ENCODE peak calls at places on chromosomes 11 and 22, in nine cellular contexts. J is choroid plexus epithelial cell, P is glutamatergic neuron, Z is nephron progenitor cell, W is DND-41, E is GM06990, N is tibial artery, Q is osteocyte, H is activated B cell treated with CpG ODN at 0.5 μM for 24 hours. C is an unnamed sample.

GRCh38 chr11:46918087-46918751 is at the start of gene LRP4:
- DNase-seq in J (no peak), P (peak; percentile 48), Z (peak; percentile 86), W (peak; percentile 51), E (no peak), N (no peak), Q (no peak), H (peak; percentile 72), C (no peak)

GRCh38 chr11:10937416-10937815 is 79.6 kb upstream of the ZBED5 start:
- DNase-seq in J (no peak), P (no peak), Z (no peak), W (no peak), E (no peak), N (no peak), Q (no peak), H (no peak), C (no peak)

GRCh38 chr22:47190957-47191323 is 428.5 kb downstream of the TBC1D22A start:
- DNase-seq in J (no peak), P (no peak), Z (no peak), W (no peak), E (no peak), N (peak; percentile 13), Q (peak; percentile 49), H (peak; percentile 7), C (no peak)

GRCh38 chr22:26053737-26054316 is 115.4 kb upstream of the SEZ6L start:
- DNase-seq in J (no peak), P (no peak), Z (no peak), W (no peak), E (no peak), N (no peak), Q (no peak), H (no peak), C (no peak)

GRCh38 chr22:29719894-29720645 is at the start of gene CABP7:
- DNase-seq in J (no peak), P (peak; percentile 45), Z (peak; percentile 47), W (no peak), E (no peak), N (no peak), Q (no peak), H (no peak), C (no peak)

GRCh38 chr11:12053606-12054361 is 45.4 kb upstream of the DKK3 start:
- DNase-seq in J (peak; percentile 65), P (no peak), Z (no peak), W (no peak), E (no peak), N (peak; percentile 60), Q (peak; percentile 54), H (no peak), C (no peak)

GRCh38 chr22:27670701-27671412 is 130.7 kb downstream of the MN1 start:
- DNase-seq in J (no peak), P (peak; percentile 35), Z (peak; percentile 86), W (no peak), E (no peak), N (no peak), Q (no peak), H (no peak), C (no peak)

GRCh38 chr22:25880524-25880923 is 138.5 kb downstream of the MYO18B start:
- DNase-seq in J (no peak), P (no peak), Z (no peak), W (no peak), E (no peak), N (no peak), Q (no peak), H (no peak), C (no peak)

GRCh38 chr11:7688238-7688826 is 15.0 kb upstream of the CYB5R2 start:
- DNase-seq in J (peak; percentile 63), P (no peak), Z (peak; percentile 24), W (peak; percentile 16), E (no peak), N (no peak), Q (no peak), H (no peak), C (no peak)

GRCh38 chr22:27776410-27776958 is 25.1 kb downstream of the MN1 start:
- DNase-seq in J (no peak), P (no peak), Z (no peak), W (no peak), E (no peak), N (no peak), Q (no peak), H (no peak), C (no peak)

GRCh38 chr11:101442936-101443521 is 140.8 kb downstream of the TRPC6 start:
- DNase-seq in J (no peak), P (no peak), Z (no peak), W (no peak), E (no peak), N (no peak), Q (no peak), H (no peak), C (no peak)

GRCh38 chr22:35735622-35736021 is 17.9 kb downstream of the APOL5 start:
- DNase-seq in J (no peak), P (no peak), Z (no peak), W (no peak), E (no peak), N (no peak), Q (peak; percentile 51), H (no peak), C (no peak)

DNA sequence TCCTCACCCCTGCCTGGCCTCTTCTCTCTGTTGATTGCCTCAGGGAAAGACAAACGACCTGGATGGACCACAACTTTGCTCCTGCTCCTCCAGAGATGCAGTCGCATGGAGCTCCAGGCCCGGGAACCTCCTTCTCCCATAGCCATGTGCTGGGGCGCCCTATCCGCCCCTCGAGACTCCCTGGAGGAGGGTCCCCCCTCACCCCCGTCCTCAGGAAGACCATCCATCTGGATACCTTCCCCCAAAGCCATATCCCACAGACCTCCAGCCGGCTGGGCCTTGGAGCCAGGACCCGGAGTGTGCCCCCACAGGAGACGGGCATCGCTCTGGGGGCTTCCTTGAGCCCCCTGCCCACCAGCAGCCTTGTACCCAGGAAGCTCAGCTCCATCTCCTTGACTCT is 2.2 kb downstream of the SEPTIN3 start:
- DNase-seq in J (no peak), P (no peak), Z (no peak), W (no peak), E (no peak), N (no peak), Q (no peak), H (no peak), C (no peak)
- TF ChIP-seq CTCF in J (no peak), P (no peak), Z (no peak), W (no peak), E (no peak), N (no peak), Q (no peak), H (no peak), C (no peak)

DNA sequence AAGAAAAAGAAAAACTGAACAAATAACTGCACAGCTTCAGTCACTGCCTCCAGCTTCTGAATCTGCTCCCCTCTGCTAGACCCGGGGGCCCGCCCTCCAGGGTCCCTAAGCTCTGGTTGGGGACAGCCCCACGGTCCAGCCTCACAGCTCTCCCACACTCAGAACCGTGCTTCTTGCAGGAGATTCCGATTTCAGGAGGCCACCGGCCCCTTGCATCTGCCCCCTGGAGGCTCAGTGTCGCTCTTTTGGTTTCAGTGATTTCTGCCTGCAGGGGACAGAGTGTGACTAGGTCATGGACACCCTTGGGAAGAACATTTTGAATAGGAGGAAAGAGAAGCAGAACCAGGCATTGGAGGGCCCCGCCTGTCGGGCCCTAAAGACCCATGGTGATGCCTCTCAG is 23.1 kb upstream of the RPS3 start:
- DNase-seq in J (no peak), P (no peak), Z (no peak), W (no peak), E (no peak), N (no peak), Q (no peak), H (no peak), C (no peak)
- TF ChIP-seq CTCF in J (peak; percentile 38), P (no peak), Z (no peak), W (peak; percentile 35), E (peak; percentile 7), N (no peak), Q (peak; percentile 17), H (no peak), C (no peak)

GRCh38 chr22:23240639-23241389 is 60.5 kb downstream of the BCR start:
- DNase-seq in J (no peak), P (no peak), Z (no peak), W (no peak), E (no peak), N (no peak), Q (no peak), H (no peak), C (no peak)
- TF ChIP-seq CTCF in J (peak; percentile 43), P (no peak), Z (no peak), W (peak; percentile 58), E (peak; percentile 26), N (peak; percentile 17), Q (peak; percentile 41), H (no peak), C (peak; percentile 36)

DNA sequence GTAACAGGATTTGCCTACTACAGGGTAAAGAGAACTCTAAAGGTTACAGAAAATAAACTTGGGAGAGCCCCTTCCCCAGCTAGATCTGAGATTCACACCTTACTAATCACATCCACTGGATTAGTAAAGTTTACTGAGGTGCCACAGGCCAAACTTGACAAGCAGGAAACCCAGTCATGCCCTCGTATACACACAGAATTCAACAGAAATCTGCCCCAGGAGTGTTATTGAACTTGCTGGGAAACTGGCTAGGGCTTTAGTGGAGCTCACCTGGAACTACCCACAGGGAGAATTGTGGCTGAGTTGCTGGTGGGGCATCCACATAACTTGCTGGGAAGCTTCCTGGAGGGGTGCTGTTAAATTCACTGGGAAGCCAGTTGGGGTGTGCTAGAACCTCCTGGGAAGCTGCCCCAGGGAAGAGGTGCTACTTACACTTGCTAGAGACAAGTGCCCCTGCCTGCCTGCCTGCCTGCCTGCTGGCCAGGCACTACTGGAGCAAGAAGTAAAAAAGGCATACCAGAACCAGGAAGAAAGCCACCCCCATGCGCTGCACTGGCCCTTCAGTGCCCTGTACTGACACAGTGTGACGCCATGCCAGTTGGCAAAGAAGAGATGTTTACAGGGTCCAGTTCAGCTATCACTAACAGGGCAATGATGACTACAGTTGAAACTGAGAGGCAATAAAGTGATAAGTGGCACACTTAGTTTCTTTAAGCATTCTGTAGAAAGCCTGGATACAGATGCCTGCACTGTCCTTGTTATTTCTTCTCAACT is 106.5 kb downstream of the ALX4 start:
- DNase-seq in J (no peak), P (no peak), Z (no peak), W (no peak), E (no peak), N (no peak), Q (no peak), H (no peak), C (no peak)
- TF ChIP-seq CTCF in J (no peak), P (no peak), Z (no peak), W (no peak), E (no peak), N (no peak), Q (no peak), H (no peak), C (no peak)

DNA sequence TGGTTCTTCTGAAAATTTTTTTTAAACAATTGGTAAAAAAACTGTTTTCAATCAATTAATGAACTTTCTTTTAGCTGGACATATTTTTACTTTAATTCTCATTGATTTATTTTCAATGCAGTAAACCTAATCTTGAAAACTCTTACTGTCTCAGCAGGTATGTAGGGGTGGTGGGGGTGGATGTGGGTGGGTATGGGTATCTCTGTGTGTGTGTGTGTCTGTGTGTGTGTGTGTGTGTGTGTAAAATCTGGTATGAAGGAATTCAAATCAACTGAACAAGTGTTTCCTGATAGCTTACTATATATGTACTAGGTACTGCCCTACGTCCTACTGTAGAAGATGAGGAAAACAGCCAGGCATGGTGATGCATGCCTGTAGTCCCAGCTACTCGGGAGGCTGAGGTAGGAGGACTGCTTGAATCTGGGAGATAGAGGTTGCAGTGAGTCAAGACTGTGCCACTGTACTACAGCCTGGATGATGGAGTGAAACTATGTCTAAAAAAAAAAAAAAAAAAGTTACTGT is 75.5 kb downstream of the MRTFA start:
- DNase-seq in J (no peak), P (no peak), Z (no peak), W (no peak), E (no peak), N (no peak), Q (no peak), H (no peak), C (no peak)
- TF ChIP-seq CTCF in J (no peak), P (no peak), Z (no peak), W (no peak), E (no peak), N (no peak), Q (no peak), H (no peak), C (no peak)

C was measured in HFF-Myc.